ENCODE peak calls at places on chromosomes 12 and 14, in ten cellular contexts. C is sigmoid colon, G is transverse colon, N is GM23338, D is HCT116, U is prostate gland, M is HL-60, J is GM12878, X is K562, O is stomach. Q is an unnamed sample.

GRCh38 chr14:77059276-77059934 is 30.9 kb upstream of the IRF2BPL start:
- DNase-seq in C (no peak), G (no peak), N (peak; percentile 82), D (peak; percentile 67), U (no peak), M (no peak), J (no peak), X (peak; percentile 75), O (peak; percentile 56), Q (peak; percentile 74)

GRCh38 chr12:12428961-12429657 is 72.2 kb downstream of the BORCS5 start:
- DNase-seq in C (no peak), G (no peak), N (no peak), D (no peak), U (no peak), M (no peak), J (no peak), X (no peak), O (no peak), Q (no peak)

GRCh38 chr12:93896962-93897361 is 219.8 kb downstream of the CRADD start:
- DNase-seq in C (no peak), G (no peak), N (no peak), D (no peak), U (no peak), M (no peak), J (no peak), X (no peak), O (no peak), Q (no peak)

GRCh38 chr14:53999061-53999488 is 42.5 kb upstream of the BMP4 start:
- DNase-seq in C (no peak), G (no peak), N (no peak), D (no peak), U (no peak), M (no peak), J (no peak), X (no peak), O (no peak), Q (no peak)

GRCh38 chr12:3671330-3672112 is 81.4 kb downstream of the CRACR2A start:
- DNase-seq in C (no peak), G (no peak), N (no peak), D (no peak), U (no peak), M (no peak), J (no peak), X (no peak), O (no peak), Q (no peak)

GRCh38 chr14:38255408-38255672 is 553 bp downstream of the CLEC14A start:
- DNase-seq in C (no peak), G (no peak), N (peak; percentile 74), D (no peak), U (no peak), M (no peak), J (no peak), X (no peak), O (no peak), Q (no peak)

GRCh38 chr14:102055181-102055901 is 31.5 kb downstream of the HSP90AA1 start:
- DNase-seq in C (no peak), G (no peak), N (peak; percentile 71), D (no peak), U (no peak), M (no peak), J (no peak), X (no peak), O (no peak), Q (no peak)

GRCh38 chr12:27434673-27435565 is 11.6 kb upstream of the SMCO2 start:
- DNase-seq in C (no peak), G (no peak), N (peak; percentile 12), D (no peak), U (peak; percentile 4), M (no peak), J (no peak), X (peak; percentile 54), O (no peak), Q (no peak)

GRCh38 chr12:114669501-114670256 is 14.3 kb downstream of the TBX3 start:
- DNase-seq in C (no peak), G (no peak), N (peak; percentile 77), D (no peak), U (no peak), M (no peak), J (no peak), X (no peak), O (no peak), Q (no peak)

GRCh38 chr12:49666176-49666575 is 41.0 kb downstream of the FMNL3 start:
- DNase-seq in C (no peak), G (no peak), N (no peak), D (no peak), U (no peak), M (no peak), J (no peak), X (no peak), O (no peak), Q (no peak)

GRCh38 chr14:89797148-89797547 is 157.4 kb downstream of the EFCAB11 start:
- DNase-seq in C (no peak), G (no peak), N (no peak), D (no peak), U (no peak), M (no peak), J (no peak), X (no peak), O (no peak), Q (no peak)

GRCh38 chr12:93704122-93704521 is 26.9 kb downstream of the CRADD start:
- DNase-seq in C (no peak), G (no peak), N (no peak), D (no peak), U (no peak), M (no peak), J (no peak), X (no peak), O (no peak), Q (no peak)

GRCh38 chr14:50045039-50045711 is 71.2 kb downstream of the VCPKMT start:
- DNase-seq in C (peak; percentile 91), G (peak; percentile 91), N (no peak), D (no peak), U (peak; percentile 65), M (no peak), J (peak; percentile 54), X (no peak), O (peak; percentile 87), Q (peak; percentile 78)

GRCh38 chr14:94005324-94005723 is 8.2 kb downstream of the CCDC197 start:
- DNase-seq in C (no peak), G (no peak), N (peak; percentile 54), D (no peak), U (no peak), M (no peak), J (no peak), X (peak; percentile 31), O (no peak), Q (no peak)

GRCh38 chr12:48119834-48120195 is 651 bp downstream of the PFKM start:
- DNase-seq in C (no peak), G (no peak), N (peak; percentile 6), D (no peak), U (no peak), M (no peak), J (no peak), X (no peak), O (no peak), Q (no peak)

GRCh38 chr12:91406920-91407341 is 224.3 kb upstream of the DCN start:
- DNase-seq in C (no peak), G (peak; percentile 10), N (no peak), D (peak; percentile 13), U (no peak), M (no peak), J (peak; percentile 54), X (no peak), O (no peak), Q (no peak)

GRCh38 chr12:108696111-108696995 is 35.0 kb downstream of the CORO1C start:
- DNase-seq in C (peak; percentile 86), G (no peak), N (no peak), D (no peak), U (peak; percentile 60), M (no peak), J (no peak), X (peak; percentile 65), O (no peak), Q (no peak)

GRCh38 chr12:53677612-53678133 is 1.8 kb upstream of the ATP5MC2 start:
- DNase-seq in C (no peak), G (no peak), N (no peak), D (no peak), U (no peak), M (no peak), J (no peak), X (no peak), O (no peak), Q (no peak)

DNA sequence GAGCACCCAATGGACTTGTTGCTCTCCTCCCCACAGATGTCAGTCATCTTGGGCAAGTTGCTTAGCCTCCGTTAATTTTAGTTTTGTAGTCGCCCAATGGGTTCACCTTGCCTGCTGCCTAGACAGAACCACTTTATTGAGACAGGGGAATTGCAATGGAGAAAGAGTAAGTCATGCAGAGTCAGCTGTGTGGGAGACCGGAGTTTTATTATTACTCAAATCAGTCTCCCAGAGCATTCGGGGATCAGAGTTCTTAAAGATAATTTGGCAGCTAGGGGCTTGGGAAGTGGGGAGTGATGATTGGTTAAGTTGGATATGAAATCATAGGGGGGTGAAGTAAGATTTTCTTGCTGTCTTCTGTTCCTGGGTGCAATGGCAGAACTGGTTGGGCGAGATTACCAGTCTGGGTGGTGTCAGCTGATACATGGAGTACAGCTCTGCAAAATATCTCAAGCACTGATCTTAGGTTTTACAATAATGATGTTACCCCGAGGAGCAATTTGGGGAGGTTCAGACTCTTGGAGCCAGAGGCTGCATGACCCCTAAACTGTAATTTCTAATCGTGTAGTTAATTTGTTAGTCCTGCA is 50.2 kb downstream of the SLC38A1 start:
- DNase-seq in C (no peak), G (peak; percentile 37), N (no peak), D (no peak), U (no peak), M (no peak), J (no peak), X (no peak), O (no peak), Q (no peak)
- H3K27ac ChIP-seq in C (no peak overlapping the region), G (peak overlapping the region; percentile 66), N (no peak overlapping the region), D (no peak overlapping the region), U (peak overlapping the region; percentile 22), M (no peak overlapping the region), J (peak overlapping the region; percentile 87), X (no peak overlapping the region), O (no peak overlapping the region), Q (peak overlapping the region; percentile 65)

GRCh38 chr14:100236873-100237272 is 2.1 kb upstream of the YY1 start:
- DNase-seq in C (no peak), G (no peak), N (no peak), D (no peak), U (no peak), M (no peak), J (no peak), X (no peak), O (no peak), Q (no peak)
- TF ChIP-seq POLR2AphosphoS5 in C (no peak), G (no peak), N (no peak), D (no peak), U (no peak), M (no peak), J (no peak), X (no peak), O (no peak), Q (no peak)

GRCh38 chr12:119681953-119682352 is 14.0 kb downstream of the PRKAB1 start:
- DNase-seq in C (no peak), G (no peak), N (no peak), D (no peak), U (no peak), M (no peak), J (peak; percentile 51), X (no peak), O (no peak), Q (no peak)
- H3K27ac ChIP-seq in C (peak overlapping the region; percentile 22), G (peak overlapping the region; percentile 80), N (peak overlapping the region; percentile 61), D (no peak overlapping the region), U (no peak overlapping the region), M (peak overlapping the region; percentile 58), J (peak overlapping the region; percentile 77), X (peak overlapping the region; percentile 4), O (no peak overlapping the region), Q (peak overlapping the region; percentile 23)

GRCh38 chr12:77213316-77213715 is 147.9 kb upstream of the E2F7 start:
- DNase-seq in C (no peak), G (peak; percentile 63), N (no peak), D (no peak), U (no peak), M (no peak), J (no peak), X (no peak), O (peak; percentile 36), Q (no peak)
- TF ChIP-seq POLR2AphosphoS5 in C (no peak), G (no peak), N (no peak), D (no peak), U (no peak), M (no peak), J (no peak), X (no peak), O (peak; percentile 47), Q (no peak)